ENCODE peak calls at places on chromosome 17, in six cellular contexts. P, S, R, A, Y and D are unnamed samples. For H3K4me1 and H3K9me3, the result is how much of the 10 kb centered on the place peaks cover.

GRCh38 chr17:9676084-9676483 is 30.8 kb downstream of the USP43 start:
- DNase-seq in P (no peak), Y (no peak), A (no peak), R (no peak), S (no peak), D (no peak)

GRCh38 chr17:81995463-81996231 is 18.2 kb downstream of the ASPSCR1 start:
- DNase-seq in R (no peak), S (no peak), A (peak), P (no peak), Y (no peak), D (no peak)

GRCh38 chr17:64028874-64029464 is 8.5 kb upstream of the ICAM2 start:
- DNase-seq in P (peak), R (no peak), A (no peak), S (peak), Y (peak), D (peak)

GRCh38 chr17:3710951-3711383 is 12.7 kb upstream of the HASPIN start:
- DNase-seq in R (no peak), P (no peak), S (no peak), Y (peak), A (no peak), D (no peak)

GRCh38 chr17:69744512-69745098 is 330.1 kb downstream of the MAP2K6 start:
- DNase-seq in R (no peak), Y (no peak), A (no peak), S (no peak), P (no peak), D (no peak)

GRCh38 chr17:48502901-48503300 is 27.9 kb downstream of the HOXB1 start:
- DNase-seq in S (no peak), R (no peak), A (no peak), Y (no peak), P (no peak), D (no peak)

GRCh38 chr17:19447085-19447583 is 36.1 kb downstream of the RNF112 start:
- DNase-seq in Y (peak), R (no peak), S (peak), A (no peak), P (peak), D (peak)

GRCh38 chr17:81401727-81402529 is 6.7 kb downstream of the BAHCC1 start:
- DNase-seq in P (no peak), Y (no peak), A (no peak), R (no peak), S (peak), D (peak)

GRCh38 chr17:39926588-39927100 is 757 bp downstream of the ORMDL3 start:
- DNase-seq in S (peak), Y (peak), A (no peak), R (no peak), P (peak), D (peak)

GRCh38 chr17:2364132-2365116 is 27.1 kb downstream of the SGSM2 start:
- DNase-seq in P (peak), S (no peak), A (peak), R (no peak), Y (no peak), D (no peak)

GRCh38 chr17:79955167-79955549 is 80.5 kb downstream of the TBC1D16 start:
- DNase-seq in A (peak), R (no peak), Y (no peak), P (no peak), S (no peak), D (no peak)

GRCh38 chr17:27494192-27495091 is 38.2 kb downstream of the KSR1 start:
- DNase-seq in Y (peak), S (peak), A (peak), P (peak), R (no peak), D (no peak)

GRCh38 chr17:38603786-38604478 is 1.8 kb downstream of the SRCIN1 start:
- DNase-seq in Y (no peak), R (no peak), A (peak), S (no peak), P (no peak), D (no peak)

GRCh38 chr17:2903193-2903974 is 107.1 kb downstream of the RAP1GAP2 start:
- DNase-seq in R (no peak), P (peak), A (no peak), S (no peak), Y (no peak), D (no peak)

GRCh38 chr17:28385037-28385797 is 13.7 kb downstream of the SARM1 start:
- DNase-seq in P (peak), A (peak), S (peak), Y (no peak), R (no peak), D (no peak)

GRCh38 chr17:69857412-69857835 is 217.6 kb upstream of the KCNJ16 start:
- DNase-seq in Y (peak), A (no peak), P (no peak), R (no peak), S (no peak), D (peak)

GRCh38 chr17:73955616-73956015 is 247.9 kb upstream of the RPL38 start:
- DNase-seq in Y (no peak), A (no peak), S (no peak), P (no peak), R (no peak), D (no peak)

GRCh38 chr17:39949028-39949427 is 13.8 kb upstream of the GSDMA start:
- DNase-seq in Y (no peak), P (no peak), R (no peak), S (no peak), A (no peak), D (no peak)

GRCh38 chr17:79992657-79993389 is 42.8 kb downstream of the TBC1D16 start:
- DNase-seq in A (no peak), P (no peak), S (no peak), R (no peak), Y (no peak), D (no peak)

GRCh38 chr17:78592991-78593329 is 15.8 kb upstream of the DNAH17 start:
- DNase-seq in Y (no peak), A (no peak), P (no peak), S (no peak), R (no peak), D (peak)

GRCh38 chr17:19726615-19727376 is 10.4 kb upstream of the SLC47A2 start:
- DNase-seq in Y (no peak), P (no peak), R (no peak), S (no peak), A (no peak), D (no peak)

GRCh38 chr17:27928546-27928945 is 35.4 kb upstream of the LYRM9 start:
- DNase-seq in S (no peak), Y (no peak), A (no peak), P (no peak), R (no peak), D (no peak)

GRCh38 chr17:37489197-37490001 is at the start of gene DUSP14:
- DNase-seq in Y (peak), R (no peak), S (peak), A (peak), P (peak), D (peak)

GRCh38 chr17:50431219-50431618 is 5.2 kb downstream of the ACSF2 start:
- DNase-seq in R (no peak), A (no peak), Y (no peak), P (no peak), S (no peak), D (no peak)

GRCh38 chr17:48612456-48612853 is 1.6 kb upstream of the HOXB7 start:
- DNase-seq in P (no peak), A (no peak), Y (no peak), S (no peak), R (no peak), D (no peak)

GRCh38 chr17:17372856-17373520 is 69.8 kb downstream of the NT5M start:
- DNase-seq in S (no peak), A (peak), P (no peak), Y (no peak), R (no peak), D (no peak)

GRCh38 chr17:10198509-10199249 is at the start of gene GAS7:
- DNase-seq in Y (no peak), R (no peak), A (peak), S (peak), P (peak), D (peak)

GRCh38 chr17:81842725-81843504 is 8.1 kb upstream of the PPP1R27 start:
- DNase-seq in A (no peak), S (no peak), R (no peak), P (peak), Y (peak), D (no peak)

GRCh38 chr17:41962111-41962510 is 4.5 kb upstream of the CNP start:
- DNase-seq in Y (no peak), A (peak), P (peak), R (no peak), S (no peak), D (no peak)

GRCh38 chr17:41966453-41967140 is at the start of gene CNP:
- DNase-seq in S (peak), P (peak), Y (peak), R (peak), A (peak), D (peak)

GRCh38 chr17:41965694-41966375 is 760 bp upstream of the CNP start:
- DNase-seq in Y (peak), P (peak), A (peak), S (peak), R (no peak), D (peak)

GRCh38 chr17:41959336-41960095 is 7.1 kb upstream of the CNP start:
- DNase-seq in Y (peak), S (no peak), A (no peak), R (no peak), P (peak), D (no peak)

DNA sequence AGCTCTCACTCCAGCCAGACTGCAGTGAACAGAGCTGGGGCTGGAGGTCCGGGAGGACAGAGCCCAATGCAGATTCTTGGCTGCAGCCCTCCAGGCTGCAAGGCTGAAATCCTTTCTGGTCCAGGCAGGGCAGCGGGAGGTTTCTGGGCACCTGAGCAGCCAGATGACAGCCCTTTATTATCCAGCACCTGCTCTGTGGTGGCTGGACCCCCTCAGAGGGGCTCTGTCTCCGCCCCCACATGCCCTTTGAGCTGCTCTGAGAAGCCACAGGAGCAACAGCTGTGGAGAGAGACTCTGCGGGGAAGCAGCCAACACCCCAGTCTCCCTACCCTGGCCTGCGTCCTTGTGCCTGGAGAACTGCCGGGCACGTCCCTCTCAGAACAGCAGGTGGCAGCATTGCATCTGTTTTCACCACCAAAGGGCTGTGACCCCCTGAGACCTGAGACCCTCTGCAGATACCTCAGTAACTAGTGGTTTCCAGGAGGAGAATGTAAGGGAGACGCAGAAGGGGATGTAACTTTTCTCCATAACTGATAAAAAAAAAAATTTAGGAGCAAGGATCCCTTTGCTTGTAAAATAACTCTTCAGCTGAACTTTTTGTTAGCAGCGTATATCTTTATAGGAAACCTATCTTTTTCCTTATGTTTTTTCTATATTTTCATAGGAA is 3.7 kb upstream of the CNP start:
- DNase-seq in P (peak), Y (peak), S (peak), A (peak), R (no peak), D (peak)
- H3K4me1 ChIP-seq in P (half or more), Y (under half), S (under half), A (under half), R (under half), D (under half)

GRCh38 chr17:76685846-76686245 is 24.9 kb downstream of the MXRA7 start:
- DNase-seq in R (no peak), A (no peak), Y (no peak), P (no peak), S (no peak), D (no peak)
- H3K27ac ChIP-seq in R (peak), A (no peak), Y (no peak), P (no peak), S (no peak), D (no peak)

GRCh38 chr17:56756536-56756935 is 77.2 kb downstream of the C17orf67 start:
- DNase-seq in S (no peak), A (no peak), R (no peak), Y (peak), P (no peak), D (peak)

GRCh38 chr17:56762988-56763387 is 70.7 kb downstream of the C17orf67 start:
- DNase-seq in P (no peak), R (no peak), S (no peak), A (no peak), Y (no peak), D (no peak)

GRCh38 chr17:56765449-56765848 is 68.3 kb downstream of the C17orf67 start:
- DNase-seq in Y (no peak), A (no peak), P (no peak), R (no peak), S (no peak), D (no peak)

GRCh38 chr17:56762144-56762543 is 71.6 kb downstream of the C17orf67 start:
- DNase-seq in Y (no peak), R (no peak), P (no peak), S (no peak), A (no peak), D (no peak)

GRCh38 chr17:56761387-56761786 is 72.3 kb downstream of the C17orf67 start:
- DNase-seq in Y (no peak), R (no peak), P (no peak), A (no peak), S (no peak), D (no peak)
- H3K9me3 ChIP-seq in Y (under half), R (under half), P (under half), A (under half), S (under half), D (under half)

DNA sequence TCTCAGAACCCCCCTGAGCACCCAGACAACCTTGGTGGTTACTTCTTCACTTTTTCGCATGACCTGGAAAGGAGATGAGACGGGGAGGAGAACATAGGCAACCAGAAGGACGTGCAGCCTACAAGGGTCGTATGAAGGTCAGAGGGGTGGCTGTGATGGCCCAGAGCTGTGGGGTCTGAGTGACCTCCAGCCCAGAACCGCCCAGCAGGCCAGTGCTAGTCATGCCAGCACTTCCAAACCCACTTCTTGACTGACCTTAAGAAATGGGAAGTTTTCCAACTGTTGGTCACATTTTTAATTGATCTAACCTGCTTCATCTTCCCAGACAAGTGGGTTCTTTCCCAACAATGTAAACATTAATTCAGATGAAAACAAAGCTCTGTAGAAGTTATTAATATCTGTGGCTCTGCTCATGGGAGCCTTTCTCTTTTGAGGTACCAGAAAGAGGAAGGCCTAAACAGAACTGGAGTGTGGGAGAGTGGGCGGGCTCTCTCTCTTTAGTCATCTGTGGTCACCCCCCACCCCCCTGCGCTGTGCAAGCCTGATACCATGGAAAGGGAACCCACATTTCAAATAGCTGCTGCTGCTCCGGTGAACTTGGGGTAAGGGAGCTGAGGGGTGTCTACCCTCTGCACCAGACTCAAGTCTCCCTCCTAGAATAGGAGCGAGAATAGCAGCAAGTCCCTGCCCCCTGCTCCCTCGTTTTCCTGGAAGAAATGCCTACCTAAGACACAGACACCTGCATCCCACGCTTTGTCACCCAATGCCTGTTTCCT is 101.6 kb downstream of the RAB11FIP4 start:
- DNase-seq in R (peak), A (no peak), S (peak), P (peak), Y (no peak), D (no peak)
- H3K4me1 ChIP-seq in R (under half), A (half or more), S (under half), P (half or more), Y (under half), D (under half)